ENCODE peak calls at places on chromosomes 16 and 17, in six cellular contexts. Y, A, T, F, C and W are unnamed samples.

GRCh38 chr17:77821114-77821513 is 137.4 kb upstream of the TNRC6C start:
- DNase-seq in Y (no peak), A (no peak), T (no peak), F (no peak), C (no peak), W (peak)

GRCh38 chr16:49619811-49620157 is 236.1 kb downstream of the ZNF423 start:
- DNase-seq in Y (no peak), A (no peak), T (no peak), F (no peak), C (no peak), W (no peak)

GRCh38 chr16:649646-650045 is 481 bp downstream of the WDR90 start:
- DNase-seq in Y (no peak), A (no peak), T (no peak), F (no peak), C (no peak), W (no peak)

GRCh38 chr16:68400924-68401460 is 47.3 kb downstream of the SMPD3 start:
- DNase-seq in Y (no peak), A (no peak), T (no peak), F (no peak), C (no peak), W (no peak)

GRCh38 chr17:64732336-64733006 is 70.4 kb upstream of the SMURF2 start:
- DNase-seq in Y (peak), A (peak), T (no peak), F (no peak), C (no peak), W (no peak)

GRCh38 chr17:3802461-3803307 is 1.7 kb upstream of the ITGAE start:
- DNase-seq in Y (peak), A (peak), T (no peak), F (peak), C (peak), W (peak)

GRCh38 chr16:4105848-4106247 is 10.4 kb downstream of the ADCY9 start:
- DNase-seq in Y (no peak), A (no peak), T (no peak), F (no peak), C (no peak), W (no peak)

GRCh38 chr17:50203589-50204345 is 2.3 kb upstream of the COL1A1 start:
- DNase-seq in Y (peak), A (no peak), T (no peak), F (peak), C (peak), W (peak)

GRCh38 chr17:15233022-15233805 is 31.9 kb downstream of the PMP22 start:
- DNase-seq in Y (no peak), A (no peak), T (no peak), F (peak), C (no peak), W (no peak)

GRCh38 chr16:72858611-72859493 is 189.1 kb downstream of the ZFHX3 start:
- DNase-seq in Y (no peak), A (peak), T (no peak), F (no peak), C (no peak), W (peak)

GRCh38 chr17:4800462-4801185 is 1.5 kb downstream of the C17orf114 start:
- DNase-seq in Y (no peak), A (no peak), T (no peak), F (no peak), C (no peak), W (no peak)

GRCh38 chr17:46733837-46734516 is 84.5 kb downstream of the WNT3 start:
- DNase-seq in Y (no peak), A (no peak), T (no peak), F (no peak), C (no peak), W (no peak)

GRCh38 chr16:84613408-84614071 is 4.3 kb downstream of the COTL1 start:
- DNase-seq in Y (no peak), A (no peak), T (no peak), F (no peak), C (no peak), W (no peak)

GRCh38 chr16:84614075-84614474 is 3.8 kb downstream of the COTL1 start:
- DNase-seq in Y (peak), A (no peak), T (no peak), F (no peak), C (no peak), W (no peak)

GRCh38 chr16:84616515-84616914 is 1.4 kb downstream of the COTL1 start:
- DNase-seq in Y (no peak), A (no peak), T (no peak), F (no peak), C (no peak), W (peak)

GRCh38 chr16:84617068-84617630 is 729 bp downstream of the COTL1 start:
- DNase-seq in Y (no peak), A (no peak), T (no peak), F (peak), C (no peak), W (peak)

DNA sequence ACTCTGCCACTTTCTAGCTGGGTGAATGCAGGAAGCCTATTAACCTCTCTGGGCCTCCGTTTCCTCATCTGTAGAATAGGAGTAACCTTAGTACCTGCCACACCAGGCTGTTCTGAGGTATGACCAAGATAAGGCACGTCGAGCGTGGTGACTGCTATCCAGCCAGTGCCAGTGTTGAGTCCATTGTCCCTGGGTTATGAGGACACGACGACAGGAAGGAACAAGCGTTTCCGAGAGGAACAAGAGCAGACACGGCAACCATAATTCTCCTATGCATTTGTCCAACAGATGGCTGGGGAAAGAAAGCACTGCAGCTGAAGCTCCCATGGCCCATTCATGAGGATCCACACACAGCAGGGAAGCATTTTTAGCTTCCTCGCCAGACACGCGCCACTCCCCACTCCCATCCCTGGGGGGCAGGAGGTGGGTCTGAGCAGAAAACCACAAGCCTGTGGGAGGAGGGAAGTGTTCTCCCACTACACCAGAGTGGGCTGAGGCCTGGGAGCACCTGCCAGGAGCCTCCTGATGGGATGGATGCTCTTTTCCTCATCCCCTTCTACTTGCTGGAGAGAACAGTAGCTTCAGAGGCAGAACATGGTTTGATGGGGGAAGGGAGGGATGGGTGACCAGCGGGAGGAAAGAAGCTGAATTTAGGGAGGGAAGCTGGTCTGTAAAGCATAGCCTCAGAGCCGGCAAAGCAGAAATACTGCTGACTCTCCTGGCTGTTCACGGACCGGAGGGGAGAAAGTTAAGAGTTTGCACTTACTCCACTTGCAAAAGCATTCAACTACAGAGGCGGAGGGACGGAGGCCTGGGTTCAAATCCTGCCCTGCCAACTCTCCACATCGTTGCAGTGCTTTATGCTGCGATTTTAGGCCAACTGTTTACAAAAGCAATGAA is 2.7 kb downstream of the COTL1 start:
- DNase-seq in Y (no peak), A (no peak), T (no peak), F (no peak), C (no peak), W (no peak)
- H3K4me3 ChIP-seq in Y (no peak), A (no peak), T (no peak), F (no peak), C (peak), W (no peak)

GRCh38 chr16:88428616-88429386 is 24.3 kb upstream of the ZFPM1 start:
- DNase-seq in Y (no peak), A (no peak), T (no peak), F (no peak), C (no peak), W (no peak)

GRCh38 chr16:88430185-88430523 is 22.9 kb upstream of the ZFPM1 start:
- DNase-seq in Y (no peak), A (no peak), T (no peak), F (no peak), C (no peak), W (no peak)

GRCh38 chr16:88430524-88431446 is 22.3 kb upstream of the ZFPM1 start:
- DNase-seq in Y (no peak), A (no peak), T (no peak), F (no peak), C (no peak), W (no peak)

GRCh38 chr16:88428156-88428555 is 24.9 kb upstream of the ZFPM1 start:
- DNase-seq in Y (no peak), A (no peak), T (no peak), F (no peak), C (no peak), W (no peak)

GRCh38 chr16:88429387-88430184 is 23.5 kb upstream of the ZFPM1 start:
- DNase-seq in Y (no peak), A (no peak), T (no peak), F (no peak), C (no peak), W (no peak)
- H3K27ac ChIP-seq in Y (peak), A (no peak), T (no peak), F (no peak), C (no peak), W (no peak)

GRCh38 chr17:11813278-11813677 is 184.0 kb downstream of the ZNF18 start:
- DNase-seq in Y (no peak), A (peak), T (no peak), F (no peak), C (no peak), W (no peak)
- H3K4me3 ChIP-seq in Y (no peak), A (no peak), T (no peak), F (no peak), C (no peak), W (no peak)

GRCh38 chr17:1512351-1512750 is 4.1 kb downstream of the INPP5K start:
- DNase-seq in Y (no peak), A (no peak), T (no peak), F (no peak), C (no peak), W (no peak)
- H3K27ac ChIP-seq in Y (no peak), A (peak), T (no peak), F (peak), C (no peak), W (peak)

DNA sequence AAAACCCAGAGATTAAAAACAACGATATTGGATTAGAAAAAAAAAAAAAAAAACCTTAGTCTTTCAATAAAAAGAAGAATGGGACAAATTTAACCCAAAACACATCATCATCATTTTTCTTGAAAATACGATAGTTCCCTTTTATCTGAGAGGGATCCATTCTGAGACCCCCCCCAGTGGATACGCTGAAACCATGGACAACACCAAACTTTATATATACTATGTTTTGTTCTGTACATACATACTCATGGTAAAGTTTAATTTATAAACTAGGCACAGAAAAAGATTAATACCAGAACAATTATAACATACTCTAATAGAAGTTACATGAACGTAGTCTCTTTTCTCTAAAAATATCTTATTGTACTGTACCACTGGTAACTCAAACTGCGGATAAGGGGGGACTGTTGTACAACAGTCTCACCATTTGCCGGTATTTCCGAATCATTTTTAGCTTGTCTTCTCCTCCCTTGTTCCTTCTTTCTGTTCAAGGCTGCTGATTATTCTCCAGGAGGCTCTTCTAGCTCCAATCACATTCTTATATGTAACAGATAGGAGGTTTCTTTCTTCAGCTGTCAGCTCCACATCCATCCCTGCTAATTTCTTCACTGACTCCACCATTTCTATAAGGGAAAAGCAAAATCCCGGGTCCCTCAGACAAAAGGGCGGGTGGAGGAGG is 37.0 kb downstream of the RNF135 start:
- DNase-seq in Y (no peak), A (no peak), T (no peak), F (no peak), C (no peak), W (no peak)
- H3K4me3 ChIP-seq in Y (peak), A (peak), T (no peak), F (peak), C (peak), W (peak)

GRCh38 chr16:52398021-52398420 is 148.9 kb downstream of the TOX3 start:
- DNase-seq in Y (no peak), A (no peak), T (no peak), F (no peak), C (no peak), W (no peak)
- H3K27ac ChIP-seq in Y (no peak), A (no peak), T (no peak), F (peak), C (no peak), W (no peak)